ENCODE peak calls at places on chromosomes 3 and 15, in four cellular contexts. F is neural crest cell, U is dorsolateral prefrontal cortex, Q is progenitor cell of endocrine pancreas. G is an unnamed sample.
A peak's percentile ranks its signal among the peaks of the same experiment; 100 is the strongest.

GRCh38 chr15:76986743-76987142 is 8.2 kb upstream of the PSTPIP1 start:
- DNase-seq in U (no peak), F (no peak), Q (no peak), G (peak; percentile 36)

GRCh38 chr15:39132071-39132470 is 448.8 kb upstream of the THBS1 start:
- DNase-seq in U (no peak), F (no peak), Q (no peak), G (no peak)

GRCh38 chr3:197748597-197749314 is 927 bp upstream of the FYTTD1 start:
- DNase-seq in U (no peak), F (no peak), Q (no peak), G (no peak)

GRCh38 chr3:105647047-105647446 is 221.8 kb downstream of the CBLB start:
- DNase-seq in F (no peak), U (no peak), Q (no peak), G (no peak)

GRCh38 chr3:192795021-192795420 is 67.7 kb upstream of the FGF12 start:
- DNase-seq in Q (no peak), F (no peak), U (no peak), G (no peak)

GRCh38 chr3:5017953-5018531 is 38.8 kb downstream of the BHLHE40 start:
- DNase-seq in F (no peak), Q (no peak), U (no peak), G (no peak)

GRCh38 chr3:127399154-127399553 is 111.3 kb upstream of the PRR20G start:
- DNase-seq in Q (no peak), F (no peak), U (no peak), G (no peak)

GRCh38 chr3:86244897-86245296 is 746.1 kb downstream of the VGLL3 start:
- DNase-seq in U (no peak), F (no peak), Q (no peak), G (no peak)

GRCh38 chr15:58463815-58464697 is 32.3 kb downstream of the LIPC start:
- DNase-seq in F (no peak), Q (no peak), U (no peak), G (no peak)

GRCh38 chr3:129068291-129068886 is 7.8 kb downstream of the GP9 start:
- DNase-seq in F (no peak), Q (no peak), U (no peak), G (no peak)

GRCh38 chr3:141913150-141913811 is 36.8 kb downstream of the ATP1B3 start:
- DNase-seq in U (no peak), F (no peak), Q (no peak), G (no peak)

GRCh38 chr15:92682772-92683510 is 27.4 kb upstream of the FAM174B start:
- DNase-seq in F (no peak), U (no peak), Q (no peak), G (no peak)

GRCh38 chr15:38068600-38068999 is 134.2 kb downstream of the TMCO5A start:
- DNase-seq in F (no peak), U (no peak), Q (no peak), G (no peak)

GRCh38 chr3:149646181-149646766 is 11.6 kb downstream of the WWTR1 start:
- DNase-seq in U (no peak), F (no peak), Q (no peak), G (no peak)

GRCh38 chr3:11467875-11468274 is 175.8 kb downstream of the VGLL4 start:
- DNase-seq in U (no peak), F (no peak), Q (no peak), G (no peak)

GRCh38 chr3:88528494-88528893 is 378.7 kb downstream of the C3orf38 start:
- DNase-seq in F (no peak), Q (no peak), U (no peak), G (no peak)

GRCh38 chr15:37485056-37485455 is 384.7 kb upstream of the MEIS2 start:
- DNase-seq in Q (no peak), U (no peak), F (no peak), G (no peak)

GRCh38 chr3:98826126-98826525 is 63.0 kb downstream of the ST3GAL6 start:
- DNase-seq in Q (no peak), U (no peak), F (no peak), G (no peak)

GRCh38 chr3:191646242-191646641 is 185.3 kb downstream of the PYDC2 start:
- DNase-seq in Q (no peak), F (no peak), U (no peak), G (no peak)

GRCh38 chr15:22948056-22948455 is 32.1 kb downstream of the CYFIP1 start:
- DNase-seq in U (no peak), F (no peak), Q (no peak), G (no peak)

GRCh38 chr3:188026191-188026968 is 127.6 kb upstream of the LPP start:
- DNase-seq in F (no peak), Q (no peak), U (no peak), G (no peak)

GRCh38 chr3:57557088-57557537 is 1.0 kb downstream of the PDE12 start:
- DNase-seq in F (no peak), U (no peak), Q (no peak), G (no peak)

GRCh38 chr15:98289747-98290146 is 329.2 kb downstream of the ARRDC4 start:
- DNase-seq in F (no peak), Q (no peak), U (no peak), G (no peak)

GRCh38 chr3:150407818-150408231 is 273 bp upstream of the TSC22D2 start:
- DNase-seq in F (no peak), Q (no peak), U (no peak), G (no peak)

GRCh38 chr15:83129791-83130190 is 22.3 kb downstream of the TM6SF1 start:
- DNase-seq in F (no peak), Q (no peak), U (no peak), G (no peak)

GRCh38 chr3:115169808-115170207 is 22.7 kb upstream of the ZBTB20 start:
- DNase-seq in F (no peak), Q (no peak), U (no peak), G (no peak)

GRCh38 chr15:80173022-80173759 is 20.4 kb downstream of the FAH start:
- DNase-seq in Q (peak; percentile 61), F (peak; percentile 62), U (peak; percentile 56), G (no peak)

GRCh38 chr15:67548862-67549651 is 6.6 kb downstream of the MAP2K5 start:
- DNase-seq in F (peak; percentile 21), Q (no peak), U (peak; percentile 76), G (no peak)

GRCh38 chr15:95826831-95827230 is 503.7 kb upstream of the NR2F2 start:
- DNase-seq in F (no peak), U (no peak), Q (no peak), G (no peak)

GRCh38 chr15:39543651-39544050 is 37.2 kb upstream of the THBS1 start:
- DNase-seq in Q (no peak), U (no peak), F (no peak), G (no peak)

GRCh38 chr15:49852756-49853155 is 231.9 kb downstream of the DTWD1 start:
- DNase-seq in U (no peak), F (no peak), Q (no peak), G (no peak)

GRCh38 chr15:98809273-98809672 is 160.9 kb downstream of the IGF1R start:
- DNase-seq in U (no peak), Q (no peak), F (no peak), G (no peak)

GRCh38 chr3:192434186-192434585 is 293.2 kb downstream of the FGF12 start:
- DNase-seq in F (no peak), U (no peak), Q (no peak), G (no peak)

GRCh38 chr3:121362035-121362734 is 183.6 kb downstream of the POLQ start:
- DNase-seq in F (no peak), Q (no peak), U (no peak), G (no peak)

GRCh38 chr3:169508426-169508825 is 155.1 kb downstream of the MECOM start:
- DNase-seq in F (no peak), Q (no peak), U (no peak), G (no peak)

GRCh38 chr3:169509359-169509758 is 154.2 kb downstream of the MECOM start:
- DNase-seq in F (no peak), U (no peak), Q (no peak), G (no peak)

GRCh38 chr3:169509780-169510179 is 153.7 kb downstream of the MECOM start:
- DNase-seq in F (no peak), U (no peak), Q (no peak), G (no peak)

GRCh38 chr3:169501777-169502320 is 161.7 kb downstream of the MECOM start:
- DNase-seq in Q (no peak), F (no peak), U (no peak), G (no peak)

DNA sequence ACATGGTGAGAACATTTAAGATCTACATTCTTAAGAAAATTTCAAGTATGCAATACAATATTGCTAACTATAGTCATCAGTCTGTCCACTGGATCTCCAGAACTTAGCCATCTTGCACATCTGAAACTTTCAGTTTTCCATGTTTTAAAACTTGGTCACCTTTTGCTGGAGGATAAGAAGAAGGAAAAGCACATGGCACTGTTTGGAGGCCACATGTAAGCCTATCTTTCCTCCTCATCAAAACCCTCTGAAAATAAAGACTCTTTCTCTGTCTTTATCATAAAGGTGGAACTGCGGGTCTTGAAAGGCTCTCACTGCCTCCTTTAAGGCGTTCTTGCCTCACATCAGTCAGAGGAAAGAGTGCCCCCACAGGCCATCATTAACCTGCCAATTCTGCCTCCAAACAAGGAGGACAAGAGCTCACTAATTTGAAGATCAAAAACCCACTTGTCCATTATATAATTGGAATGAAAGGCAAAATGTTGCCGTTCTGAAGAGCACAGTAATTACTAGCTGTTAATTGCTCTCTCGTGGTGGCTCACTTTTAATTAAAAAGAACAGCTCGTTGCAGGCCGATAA is 157.8 kb downstream of the MECOM start:
- DNase-seq in U (no peak), Q (no peak), F (no peak), G (no peak)
- TF ChIP-seq CTCF in U (no peak), Q (no peak), F (peak; percentile 24), G (no peak)

GRCh38 chr15:27690290-27690689 is 408.8 kb downstream of the OCA2 start:
- DNase-seq in U (no peak), Q (no peak), F (no peak), G (no peak)
- TF ChIP-seq CTCF in U (no peak), Q (no peak), F (no peak), G (no peak)

DNA sequence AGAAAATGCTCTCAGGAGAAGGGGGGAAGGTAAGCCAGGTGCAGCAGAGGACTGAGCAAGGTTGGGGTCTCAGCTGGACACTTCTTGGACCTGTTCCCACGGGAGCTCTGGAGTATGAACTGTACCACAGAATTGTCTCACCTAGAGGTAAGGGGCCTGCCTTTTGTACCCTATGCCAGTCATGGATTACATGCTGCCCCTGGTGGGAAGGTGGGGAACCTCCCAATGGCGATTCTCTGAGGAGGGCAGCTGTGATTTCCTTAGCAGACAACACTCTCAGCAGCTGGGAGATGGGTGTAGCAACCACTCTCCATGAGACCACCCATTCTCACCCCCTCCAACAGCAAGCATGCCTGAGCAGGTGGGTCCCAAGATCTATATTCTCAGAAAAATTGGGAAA is 329.4 kb upstream of the CTNNB1 start:
- DNase-seq in F (no peak), U (no peak), Q (no peak), G (no peak)
- TF ChIP-seq CTCF in F (no peak), U (no peak), Q (peak; percentile 33), G (peak; percentile 27)

GRCh38 chr3:53318522-53318921 is 28.8 kb downstream of the DCP1A start:
- DNase-seq in Q (no peak), U (no peak), F (no peak), G (no peak)

GRCh38 chr3:53324011-53324544 is 23.3 kb downstream of the DCP1A start:
- DNase-seq in U (no peak), Q (no peak), F (no peak), G (no peak)

DNA sequence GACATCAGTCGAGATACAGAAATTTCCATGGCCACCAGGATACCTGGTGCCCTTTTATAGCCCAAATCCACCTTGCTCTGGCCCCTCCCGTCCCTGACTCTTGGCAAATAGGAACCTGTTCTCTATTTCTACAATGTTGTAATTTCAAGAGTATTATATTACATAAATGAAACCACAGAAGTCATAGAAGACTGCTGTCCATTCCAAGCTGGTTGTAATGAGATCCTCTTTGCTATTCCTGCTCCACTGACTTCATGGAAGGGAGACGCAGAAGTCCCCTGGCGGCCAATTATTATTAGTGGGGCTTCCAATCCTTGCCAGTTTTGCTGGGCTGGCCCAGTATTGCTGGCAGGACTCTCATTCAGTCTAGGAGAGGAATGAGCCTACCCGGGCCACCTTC is 26.6 kb downstream of the DCP1A start:
- DNase-seq in Q (no peak), U (no peak), F (no peak), G (no peak)
- TF ChIP-seq CTCF in Q (no peak), U (no peak), F (no peak), G (no peak)